ENCODE peak calls at places on chromosomes 2 and 18, in nine cellular contexts. G, C, U, J, D, X, S, R and N are unnamed samples.

GRCh38 chr2:207617011-207617671 is 8.1 kb downstream of the METTL21A start:
- DNase-seq in G (peak; percentile 59), C (peak; percentile 31), J (no peak), D (peak; percentile 73), R (peak; percentile 99), X (no peak), S (peak; percentile 91), U (no peak), N (no peak)

GRCh38 chr18:57586243-57587049 is at the start of gene FECH:
- DNase-seq in X (peak; percentile 71), D (peak; percentile 97), C (peak; percentile 41), R (peak; percentile 71), G (peak; percentile 42), J (peak; percentile 85), U (peak; percentile 41), S (peak; percentile 64), N (peak; percentile 81)

GRCh38 chr2:190996338-190996946 is 17.5 kb downstream of the STAT1 start:
- DNase-seq in S (peak; percentile 37), G (peak; percentile 49), C (no peak), U (no peak), X (no peak), R (peak; percentile 34), J (peak; percentile 18), D (peak; percentile 63), N (no peak)

GRCh38 chr2:7020059-7020458 is 102.8 kb downstream of the RNF144A start:
- DNase-seq in G (no peak), S (no peak), X (no peak), C (no peak), U (no peak), J (no peak), R (no peak), D (no peak), N (no peak)

GRCh38 chr2:240687741-240688562 is 3.7 kb upstream of the AQP12A start:
- DNase-seq in C (no peak), R (no peak), U (no peak), D (no peak), J (peak; percentile 27), S (no peak), G (no peak), X (no peak), N (no peak)

GRCh38 chr2:181632733-181633401 is 24.0 kb downstream of the CERKL start:
- DNase-seq in S (no peak), R (no peak), C (no peak), U (no peak), X (no peak), D (no peak), J (no peak), G (no peak), N (no peak)

GRCh38 chr2:16588565-16588964 is 77.1 kb downstream of the CYRIA start:
- DNase-seq in G (no peak), J (no peak), C (no peak), R (no peak), D (no peak), U (no peak), X (no peak), S (no peak), N (no peak)

GRCh38 chr18:33666915-33667314 is 88.9 kb downstream of the ASXL3 start:
- DNase-seq in G (no peak), R (no peak), X (no peak), U (no peak), C (no peak), J (no peak), S (no peak), D (no peak), N (no peak)

GRCh38 chr2:102049756-102050443 is 58.1 kb downstream of the IL1R2 start:
- DNase-seq in G (no peak), U (no peak), J (no peak), R (no peak), C (no peak), X (no peak), D (peak; percentile 52), S (no peak), N (peak; percentile 70)

GRCh38 chr2:197088694-197089093 is 162.2 kb upstream of the PGAP1 start:
- DNase-seq in X (no peak), D (no peak), J (no peak), R (peak; percentile 28), U (no peak), G (no peak), S (no peak), C (no peak), N (no peak)

GRCh38 chr2:26424211-26424610 is 22.5 kb downstream of the DRC1 start:
- DNase-seq in X (no peak), R (no peak), C (no peak), S (no peak), J (peak; percentile 27), G (no peak), D (no peak), U (no peak), N (no peak)

GRCh38 chr2:98445708-98446577 is 1.3 kb downstream of the INPP4A start:
- DNase-seq in R (no peak), S (no peak), D (no peak), C (no peak), X (no peak), U (no peak), J (no peak), G (no peak), N (no peak)